ENCODE peak calls at places on chromosomes 1 and 21, in five cellular contexts. A is lower lobe of right lung, N is aorta, Y is left ventricle myocardium inferior, B is Peyer's patch. S is an unnamed sample.

GRCh38 chr1:192628406-192629057 is 7.4 kb upstream of the RGS13 start:
- DNase-seq in N (no peak), Y (no peak), A (no peak), B (no peak), S (no peak)

GRCh38 chr1:19569786-19570185 is 74.3 kb upstream of the NBL1 start:
- DNase-seq in A (no peak), N (no peak), Y (no peak), B (no peak), S (no peak)

GRCh38 chr1:67749844-67750689 is 65.1 kb downstream of the GADD45A start:
- DNase-seq in Y (no peak), B (no peak), A (no peak), N (peak), S (no peak)

GRCh38 chr1:179831852-179832699 is 45.5 kb downstream of the TOR1AIP2 start:
- DNase-seq in A (no peak), B (peak), N (no peak), Y (no peak), S (no peak)

GRCh38 chr1:30313584-30313983 is 409.8 kb downstream of the MATN1 start:
- DNase-seq in B (no peak), A (no peak), N (no peak), Y (no peak), S (no peak)

GRCh38 chr1:25503551-25504426 is 39.6 kb upstream of the LDLRAP1 start:
- DNase-seq in B (peak), Y (peak), A (peak), N (peak), S (no peak)

GRCh38 chr1:224245188-224245587 is 62.1 kb downstream of the DEGS1 start:
- DNase-seq in B (peak), Y (peak), A (peak), N (peak), S (no peak)

GRCh38 chr1:6179564-6180175 is 451 bp downstream of the CHD5 start:
- DNase-seq in N (no peak), Y (no peak), A (no peak), B (no peak), S (no peak)

GRCh38 chr21:21165063-21165645 is 166.9 kb downstream of the NCAM2 start:
- DNase-seq in N (peak), B (no peak), Y (no peak), A (no peak), S (no peak)

GRCh38 chr1:7280257-7280656 is 490.8 kb upstream of the VAMP3 start:
- DNase-seq in N (no peak), B (no peak), A (no peak), Y (no peak), S (no peak)

GRCh38 chr1:248873993-248874671 is 15.2 kb upstream of the ZNF692 start:
- DNase-seq in A (peak), Y (peak), B (peak), N (peak), S (peak)

GRCh38 chr1:161083743-161084084 is 5.6 kb downstream of the NECTIN4 start:
- DNase-seq in Y (no peak), B (no peak), A (no peak), N (no peak), S (no peak)

GRCh38 chr1:99849413-99849743 is 783 bp upstream of the AGL start:
- DNase-seq in Y (no peak), A (no peak), B (no peak), N (no peak), S (no peak)

DNA sequence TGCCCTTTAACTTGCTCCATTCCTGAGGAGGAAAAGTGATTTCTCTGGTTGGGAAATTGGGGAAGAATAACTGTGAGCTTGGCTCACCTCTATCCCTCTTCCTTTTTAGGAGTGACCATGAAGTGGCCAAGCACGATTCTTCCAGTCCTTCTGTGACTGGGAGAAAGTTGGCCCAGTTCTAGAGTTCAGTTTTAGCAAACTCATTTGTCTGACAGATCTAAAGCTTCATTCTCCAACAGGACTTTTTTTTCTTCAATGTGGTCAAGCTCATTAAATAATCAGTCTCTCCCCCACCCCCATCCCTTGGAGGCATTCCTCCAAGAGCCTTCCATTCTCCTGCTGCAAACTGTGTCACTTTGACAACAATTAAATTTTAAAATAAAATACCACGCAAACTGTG is 6.4 kb upstream of the AGL start:
- DNase-seq in B (no peak), Y (no peak), A (no peak), N (no peak), S (no peak)
- H3K27ac ChIP-seq in B (no peak), Y (peak), A (no peak), N (no peak), S (no peak)

GRCh38 chr21:39047046-39047445 is 136.2 kb downstream of the PSMG1 start:
- DNase-seq in Y (no peak), B (no peak), A (no peak), N (no peak), S (no peak)
- H3K27ac ChIP-seq in Y (peak), B (no peak), A (no peak), N (no peak), S (no peak)

DNA sequence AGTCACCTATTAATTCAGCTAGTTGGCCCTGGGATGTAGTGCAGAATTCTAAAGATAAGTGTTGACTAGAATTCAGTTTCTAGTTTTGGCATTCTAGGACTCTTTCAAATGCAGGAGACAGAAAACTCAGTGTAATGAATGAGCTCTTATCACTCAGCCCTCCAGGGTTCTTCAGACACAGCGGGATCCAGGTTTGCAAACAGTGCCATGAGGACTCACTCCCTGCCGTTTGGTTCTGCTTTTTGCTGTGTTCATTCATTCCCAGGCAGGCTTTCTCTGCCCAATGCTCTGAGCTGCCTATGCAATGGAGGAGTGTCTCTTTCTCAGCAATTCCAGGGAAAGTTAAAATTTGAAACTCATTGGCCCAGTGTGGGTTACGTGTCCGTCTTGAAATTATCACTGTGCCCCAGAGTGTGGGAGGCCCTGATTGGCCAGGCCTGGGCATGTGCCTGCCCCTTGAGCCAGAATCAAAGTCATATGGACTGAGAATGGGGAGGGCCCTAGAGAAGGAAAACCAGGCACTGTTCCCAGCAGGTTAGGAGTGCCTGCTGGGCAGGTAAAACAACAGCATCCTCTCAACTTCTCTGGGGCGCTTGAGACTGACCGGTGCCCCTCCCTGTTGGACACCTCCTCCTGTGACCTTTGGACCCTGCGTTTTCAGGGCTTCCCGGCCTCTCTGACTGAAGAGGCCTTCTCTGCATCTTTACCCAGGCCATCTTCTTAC is 43.4 kb downstream of the TMEM51 start:
- DNase-seq in N (no peak), A (no peak), B (peak), Y (no peak), S (no peak)
- H3K27ac ChIP-seq in N (no peak), A (no peak), B (peak), Y (no peak), S (no peak)

GRCh38 chr21:45894107-45894810 is 87.3 kb upstream of the COL6A1 start:
- DNase-seq in Y (peak), A (peak), B (no peak), N (peak), S (peak)
- H3K27ac ChIP-seq in Y (peak), A (no peak), B (peak), N (no peak), S (no peak)

GRCh38 chr1:61184714-61185106 is 102.3 kb downstream of the NFIA start:
- DNase-seq in Y (no peak), A (no peak), N (no peak), B (no peak), S (no peak)
- H3K27ac ChIP-seq in Y (peak), A (peak), N (peak), B (peak), S (no peak)

DNA sequence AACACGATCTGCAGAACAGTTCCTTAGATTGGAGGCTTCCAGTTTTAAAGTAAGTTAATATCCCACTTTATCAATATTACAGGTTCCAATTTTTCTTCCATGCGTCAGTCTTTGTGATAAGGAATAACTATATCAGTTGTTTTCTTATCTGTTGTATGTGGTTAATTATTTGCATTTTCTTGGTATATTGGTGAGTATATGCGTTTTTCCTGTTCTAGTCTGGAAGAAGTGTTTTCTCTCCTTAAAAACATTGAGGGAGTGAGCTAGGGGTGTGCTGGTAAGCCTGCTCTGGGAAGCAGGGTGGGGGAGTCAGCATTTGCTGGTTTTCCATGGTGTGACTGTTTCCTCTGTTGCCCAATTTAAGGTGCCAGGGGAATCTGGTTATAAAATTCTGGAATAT is 50.2 kb upstream of the KIF1B start:
- DNase-seq in Y (no peak), N (no peak), A (no peak), B (no peak), S (no peak)
- H3K27ac ChIP-seq in Y (peak), N (peak), A (no peak), B (peak), S (no peak)

GRCh38 chr1:29248409-29248808 is 12.1 kb downstream of the PTPRU start:
- DNase-seq in Y (no peak), A (no peak), N (no peak), B (no peak), S (no peak)
- H3K27ac ChIP-seq in Y (no peak), A (no peak), N (no peak), B (no peak), S (no peak)